ENCODE peak calls at places on chromosomes 16 and 17, in seven cellular contexts. V is renal cortical epithelial cell; P is GM12892; N is lower lobe of right lung; K is neuronal stem cell; Q is stimulated activated CD8-positive, alpha-beta memory T cell treated with anti-CD3 and anti-CD28 coated beads, Interleukin-7, amount 100 ng/mL, for 1 hour; M is activated T-helper 1 cell treated with anti-CD3 and anti-CD28 coated beads, Interleukin-12 subunit alpha, Interleukin-12 subunit beta, Interleukin-2, Interleukin-4 antibody, amounts not matched to agents 30 ng/mL and 10 ng/mL and 1 ng/mL, durations not matched to agents 14 hours and 24 hours and 36 hours. A is an unnamed sample.

GRCh38 chr16:12186774-12187335 is 210.3 kb downstream of the SNX29 start:
- DNase-seq in K (no peak), P (no peak), N (no peak), Q (no peak), V (peak), M (no peak), A (no peak)

GRCh38 chr17:1434150-1434549 is 21.9 kb downstream of the CRK start:
- DNase-seq in P (no peak), M (no peak), K (no peak), N (no peak), Q (no peak), V (no peak), A (no peak)

GRCh38 chr16:1042776-1043349 is 29.7 kb upstream of the SSTR5 start:
- DNase-seq in P (no peak), V (no peak), Q (no peak), K (no peak), N (no peak), M (no peak), A (no peak)

GRCh38 chr17:21125862-21126261 is 902 bp upstream of the DHRS7B start:
- DNase-seq in N (no peak), M (peak), K (no peak), Q (peak), P (no peak), V (no peak), A (no peak)

GRCh38 chr17:66275651-66276050 is 26.8 kb upstream of the PRKCA start:
- DNase-seq in Q (no peak), V (peak), N (no peak), P (no peak), K (no peak), M (no peak), A (no peak)

GRCh38 chr17:41919165-41919817 is 540 bp upstream of the ACLY start:
- DNase-seq in M (no peak), Q (no peak), N (no peak), V (peak), P (no peak), K (no peak), A (no peak)

GRCh38 chr17:47275245-47275984 is 21.8 kb downstream of the ITGB3 start:
- DNase-seq in M (no peak), K (peak), P (no peak), V (peak), N (peak), Q (no peak), A (no peak)

GRCh38 chr17:48179071-48179945 is 71.7 kb downstream of the SNX11 start:
- DNase-seq in V (no peak), Q (no peak), P (no peak), M (no peak), K (no peak), N (no peak), A (no peak)

GRCh38 chr17:45246861-45247428 is 14.9 kb downstream of the SPATA32 start:
- DNase-seq in K (peak), P (no peak), V (no peak), Q (no peak), M (no peak), N (no peak), A (no peak)

GRCh38 chr16:66705790-66706505 is 9.4 kb upstream of the CMTM4 start:
- DNase-seq in P (no peak), K (no peak), V (peak), Q (no peak), N (peak), M (no peak), A (no peak)

GRCh38 chr17:82281502-82282238 is 8.2 kb upstream of the CSNK1D start:
- DNase-seq in M (no peak), Q (no peak), N (peak), P (no peak), K (no peak), V (peak), A (no peak)

GRCh38 chr17:78116411-78116810 is 12.1 kb downstream of the TMC6 start:
- DNase-seq in V (no peak), M (no peak), N (no peak), P (no peak), K (no peak), Q (no peak), A (no peak)

GRCh38 chr16:26668026-26668425 is 398.7 kb upstream of the C16orf82 start:
- DNase-seq in K (no peak), Q (no peak), V (no peak), P (no peak), M (no peak), N (no peak), A (no peak)

GRCh38 chr17:691423-691822 is 23.2 kb downstream of the VPS53 start:
- DNase-seq in V (peak), M (no peak), Q (no peak), N (no peak), K (no peak), P (no peak), A (no peak)

GRCh38 chr16:85579199-85579598 is 33.9 kb upstream of the GSE1 start:
- DNase-seq in Q (no peak), K (peak), V (no peak), P (no peak), N (no peak), M (no peak), A (no peak)

GRCh38 chr17:5788266-5788900 is 204.1 kb upstream of the NLRP1 start:
- DNase-seq in Q (no peak), N (no peak), P (no peak), M (no peak), V (peak), K (no peak), A (no peak)

GRCh38 chr16:65737831-65738230 is 616.0 kb upstream of the CDH11 start:
- DNase-seq in N (no peak), V (no peak), M (no peak), K (peak), P (no peak), Q (no peak), A (no peak)

GRCh38 chr16:51577621-51578303 is 426.7 kb upstream of the SALL1 start:
- DNase-seq in M (no peak), V (peak), P (no peak), Q (no peak), K (no peak), N (no peak), A (no peak)

GRCh38 chr17:79933863-79934652 is 94.8 kb upstream of the CBX4 start:
- DNase-seq in M (no peak), P (no peak), V (peak), Q (no peak), N (peak), K (no peak), A (no peak)

GRCh38 chr17:1232331-1232730 is 37.9 kb upstream of the BHLHA9 start:
- DNase-seq in P (no peak), Q (no peak), V (no peak), N (no peak), M (no peak), K (no peak), A (no peak)

GRCh38 chr16:67252806-67253497 is 4.2 kb downstream of the SLC9A5 start:
- DNase-seq in M (no peak), P (no peak), V (no peak), N (no peak), Q (no peak), K (no peak), A (peak)

GRCh38 chr17:9256361-9256943 is 235.1 kb downstream of the NTN1 start:
- DNase-seq in Q (no peak), P (no peak), K (no peak), N (no peak), V (no peak), M (no peak), A (no peak)

GRCh38 chr16:55152875-55153390 is 171.1 kb upstream of the IRX6 start:
- DNase-seq in Q (no peak), P (no peak), M (no peak), K (no peak), N (no peak), V (no peak), A (no peak)

GRCh38 chr17:67576471-67576870 is 141.3 kb upstream of the NOL11 start:
- DNase-seq in Q (no peak), K (no peak), M (no peak), P (no peak), V (peak), N (no peak), A (no peak)

GRCh38 chr17:37816951-37817350 is 72.1 kb upstream of the HNF1B start:
- DNase-seq in M (no peak), Q (no peak), N (no peak), K (no peak), V (no peak), P (no peak), A (no peak)

GRCh38 chr17:13544755-13545154 is 57.0 kb downstream of the HS3ST3A1 start:
- DNase-seq in P (no peak), V (peak), Q (no peak), K (no peak), M (no peak), N (no peak), A (no peak)

GRCh38 chr17:57600092-57600491 is 145.0 kb downstream of the CCDC182 start:
- DNase-seq in N (no peak), M (peak), K (no peak), P (no peak), V (no peak), Q (no peak), A (no peak)

GRCh38 chr17:60087882-60088669 is 9.4 kb upstream of the HEATR6 start:
- DNase-seq in P (no peak), N (no peak), M (no peak), Q (no peak), V (peak), K (no peak), A (no peak)

GRCh38 chr17:53470626-53471025 is 352.1 kb upstream of the KIF2B start:
- DNase-seq in P (no peak), Q (no peak), N (no peak), K (no peak), M (no peak), V (peak), A (no peak)

GRCh38 chr16:106623-107324 is 28.7 kb downstream of the MPG start:
- DNase-seq in P (peak), N (no peak), M (peak), V (peak), K (peak), Q (peak), A (peak)

GRCh38 chr17:48100591-48101011 is 677 bp downstream of the CBX1 start:
- DNase-seq in N (peak), V (peak), P (no peak), M (no peak), K (no peak), Q (no peak), A (peak)

GRCh38 chr17:34205401-34205800 is 49.7 kb upstream of the CCL2 start:
- DNase-seq in K (no peak), M (no peak), V (no peak), P (no peak), N (no peak), Q (no peak), A (no peak)

GRCh38 chr17:12180644-12181261 is 160.1 kb downstream of the MAP2K4 start:
- DNase-seq in N (no peak), V (peak), K (peak), Q (no peak), P (no peak), M (no peak), A (no peak)

GRCh38 chr16:55706739-55707487 is 51.1 kb downstream of the SLC6A2 start:
- DNase-seq in K (no peak), N (no peak), V (no peak), Q (no peak), M (no peak), P (no peak), A (no peak)

GRCh38 chr16:57600048-57600835 is 28.2 kb upstream of the ADGRG1 start:
- DNase-seq in Q (no peak), M (no peak), P (no peak), N (peak), K (peak), V (peak), A (no peak)

GRCh38 chr17:43010667-43011308 is 4.2 kb downstream of the IFI35 start:
- DNase-seq in P (no peak), V (no peak), Q (no peak), N (no peak), M (no peak), K (no peak), A (no peak)

GRCh38 chr17:49637050-49637449 is 40.8 kb downstream of the SPOP start:
- DNase-seq in K (no peak), Q (no peak), V (no peak), M (no peak), N (no peak), P (no peak), A (no peak)